ENCODE peak calls at places on chromosomes 13 and 19, in five cellular contexts. J is NT2/D1, S is H1, Z is GM12878, L is HepG2. C is an unnamed sample.
A peak's percentile ranks its signal among the peaks of the same experiment; 100 is the strongest.

GRCh38 chr19:12838182-12838890 is at the start of gene MAST1:
- DNase-seq in J (no peak), S (no peak), L (no peak), Z (no peak), C (peak; percentile 80)

GRCh38 chr19:39032164-39032918 is at the start of gene FBXO27:
- DNase-seq in J (no peak), Z (no peak), S (no peak), L (no peak), C (peak; percentile 54)

GRCh38 chr19:33722456-33723239 is 74.0 kb upstream of the KCTD15 start:
- DNase-seq in Z (no peak), S (no peak), J (no peak), L (no peak), C (no peak)

GRCh38 chr13:71515639-71516038 is 351.4 kb downstream of the DACH1 start:
- DNase-seq in L (no peak), S (no peak), J (no peak), Z (no peak), C (peak; percentile 32)

GRCh38 chr19:17766543-17767131 is 15.4 kb downstream of the FCHO1 start:
- DNase-seq in S (peak; percentile 82), L (peak; percentile 89), Z (no peak), J (peak; percentile 88), C (peak; percentile 81)

GRCh38 chr19:13150187-13150918 is at the start of the genes IER2 and STX10:
- DNase-seq in Z (no peak), L (peak; percentile 91), J (peak; percentile 85), S (no peak), C (peak; percentile 84)

GRCh38 chr19:43439183-43440063 is 24.7 kb downstream of the TEX101 start:
- DNase-seq in L (peak; percentile 18), J (no peak), Z (no peak), S (no peak), C (no peak)

GRCh38 chr13:113853518-113854237 is 10.2 kb downstream of the GAS6 start:
- DNase-seq in Z (no peak), J (no peak), L (no peak), S (no peak), C (no peak)

GRCh38 chr13:27728271-27728670 is 64.0 kb upstream of the GSX1 start:
- DNase-seq in Z (no peak), S (no peak), J (no peak), L (no peak), C (no peak)

GRCh38 chr19:2059422-2060201 is 8.6 kb upstream of the MKNK2 start:
- DNase-seq in J (no peak), Z (no peak), L (peak; percentile 89), S (no peak), C (no peak)

GRCh38 chr13:80341771-80342271 is 895 bp upstream of the SPRY2 start:
- DNase-seq in Z (no peak), S (no peak), J (no peak), L (peak; percentile 49), C (peak; percentile 46)

GRCh38 chr13:47679391-47679790 is 321.7 kb downstream of the SUCLA2 start:
- DNase-seq in J (no peak), L (no peak), Z (no peak), S (no peak), C (no peak)

GRCh38 chr19:16386619-16387240 is 62.1 kb downstream of the KLF2 start:
- DNase-seq in L (peak; percentile 32), Z (no peak), S (peak; percentile 25), J (peak; percentile 42), C (peak; percentile 69)

GRCh38 chr13:53781941-53782340 is 753.3 kb downstream of the OLFM4 start:
- DNase-seq in J (no peak), L (no peak), Z (no peak), S (no peak), C (peak; percentile 12)

GRCh38 chr13:86792153-86792651 is 879.0 kb upstream of the SLITRK5 start:
- DNase-seq in L (no peak), Z (no peak), S (no peak), J (no peak), C (no peak)

GRCh38 chr13:99620806-99621205 is 119.5 kb downstream of the TM9SF2 start:
- DNase-seq in J (no peak), Z (no peak), L (no peak), S (no peak), C (no peak)

GRCh38 chr13:99614465-99614885 is 113.2 kb downstream of the TM9SF2 start:
- DNase-seq in J (no peak), L (peak; percentile 76), S (no peak), Z (no peak), C (no peak)

GRCh38 chr13:99619207-99619606 is 117.9 kb downstream of the TM9SF2 start:
- DNase-seq in Z (no peak), J (no peak), L (no peak), S (no peak), C (no peak)

GRCh38 chr13:99617474-99618255 is 116.4 kb downstream of the TM9SF2 start:
- DNase-seq in S (no peak), J (no peak), L (peak; percentile 33), Z (no peak), C (peak; percentile 61)
- TF ChIP-seq SUZ12 in S (no peak), J (no peak), L (no peak), Z (no peak), C (no peak)

GRCh38 chr13:97944396-97945029 is 9.0 kb upstream of the IPO5 start:
- DNase-seq in J (no peak), S (no peak), L (no peak), Z (no peak), C (peak; percentile 26)

GRCh38 chr13:97933736-97934135 is 19.7 kb upstream of the IPO5 start:
- DNase-seq in Z (no peak), S (no peak), L (no peak), J (no peak), C (no peak)

GRCh38 chr13:97935071-97935470 is 18.4 kb upstream of the IPO5 start:
- DNase-seq in L (no peak), Z (no peak), S (no peak), J (no peak), C (no peak)

GRCh38 chr13:97934590-97934989 is 18.9 kb upstream of the IPO5 start:
- DNase-seq in L (no peak), J (no peak), S (no peak), Z (no peak), C (no peak)

GRCh38 chr13:97938701-97939475 is 14.6 kb upstream of the IPO5 start:
- DNase-seq in J (no peak), S (no peak), Z (no peak), L (no peak), C (no peak)
- TF ChIP-seq SUZ12 in J (no peak), S (no peak), Z (no peak), L (no peak), C (no peak)

GRCh38 chr13:110574161-110574560 is 12.6 kb upstream of the RAB20 start:
- DNase-seq in J (no peak), S (no peak), L (no peak), Z (no peak), C (no peak)
- TF ChIP-seq SUZ12 in J (no peak), S (no peak), L (no peak), Z (no peak), C (no peak)

GRCh38 chr13:60655268-60655667 is 258.2 kb downstream of the TDRD3 start:
- DNase-seq in J (no peak), L (no peak), S (no peak), Z (no peak), C (no peak)

GRCh38 chr13:60654405-60654804 is 257.4 kb downstream of the TDRD3 start:
- DNase-seq in L (peak; percentile 16), J (no peak), S (no peak), Z (no peak), C (peak; percentile 23)
- TF ChIP-seq SUZ12 in L (no peak), J (no peak), S (no peak), Z (no peak), C (no peak)

DNA sequence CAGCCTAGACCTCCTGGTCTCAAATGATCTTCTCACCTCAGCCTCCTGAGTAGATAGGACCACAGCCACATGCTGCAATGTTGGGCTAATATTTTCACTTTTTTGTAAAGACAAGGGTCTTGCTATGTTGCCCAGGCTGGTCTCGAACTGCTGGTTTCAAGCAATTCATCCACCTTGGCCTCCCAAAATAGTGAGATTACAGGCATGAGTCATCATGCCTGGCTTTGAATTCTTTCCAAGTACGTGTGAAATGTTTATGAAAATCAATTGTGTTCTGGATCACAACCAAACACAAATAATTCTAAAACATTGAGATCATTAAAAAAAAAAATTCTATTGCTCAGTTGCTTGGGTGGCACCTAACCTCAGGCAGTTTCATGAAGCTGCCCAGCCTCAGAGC is 44.7 kb downstream of the ING1 start:
- DNase-seq in L (no peak), Z (no peak), S (no peak), J (no peak), C (no peak)
- TF ChIP-seq SUZ12 in L (no peak), Z (no peak), S (no peak), J (no peak), C (no peak)

GRCh38 chr13:42367836-42368235 is 95.9 kb downstream of the AKAP11 start:
- DNase-seq in J (no peak), Z (no peak), S (no peak), L (no peak), C (no peak)
- TF ChIP-seq SUZ12 in J (no peak), Z (no peak), S (no peak), L (no peak), C (no peak)

GRCh38 chr13:20867408-20867807 is 35.1 kb downstream of the XPO4 start:
- DNase-seq in S (no peak), J (no peak), Z (no peak), L (no peak), C (no peak)

GRCh38 chr13:20877902-20878301 is 24.6 kb downstream of the XPO4 start:
- DNase-seq in J (no peak), Z (no peak), S (no peak), L (no peak), C (no peak)

GRCh38 chr13:20869540-20869939 is 33.0 kb downstream of the XPO4 start:
- DNase-seq in J (no peak), Z (no peak), S (no peak), L (no peak), C (no peak)

GRCh38 chr13:20870829-20871228 is 31.7 kb downstream of the XPO4 start:
- DNase-seq in L (no peak), J (no peak), S (no peak), Z (no peak), C (no peak)

DNA sequence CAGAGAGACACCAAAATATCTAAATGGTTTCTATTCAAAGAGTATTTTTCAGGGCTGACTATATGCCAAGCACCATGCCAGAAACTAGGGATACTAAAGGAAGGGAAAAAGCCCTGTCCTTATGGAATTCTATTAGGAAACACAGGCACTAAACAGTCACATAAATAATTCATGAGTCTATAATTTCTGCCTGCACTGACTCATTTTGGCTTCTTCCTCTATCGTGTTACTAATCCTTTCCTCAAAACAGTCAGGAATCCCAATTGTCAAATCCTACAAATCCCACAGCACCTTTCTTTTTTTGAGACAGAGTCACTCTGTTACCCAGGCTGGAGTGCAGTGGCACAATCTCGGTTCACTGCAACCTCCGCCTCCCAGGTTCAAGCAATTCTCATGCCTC is 29.2 kb downstream of the XPO4 start:
- DNase-seq in J (no peak), Z (no peak), S (no peak), L (no peak), C (peak; percentile 9)
- TF ChIP-seq SUZ12 in J (no peak), Z (no peak), S (no peak), L (no peak), C (no peak)

C was measured in HEK293T.